ENCODE peak calls at places on chromosomes 12 and 14, in six cellular contexts. O, B, X, N, Y and U are unnamed samples.

GRCh38 chr12:130335517-130336392 is 1.9 kb upstream of the PIWIL1 start:
- DNase-seq in X (peak), B (no peak), Y (peak), O (peak), N (peak), U (no peak)

GRCh38 chr12:51070004-51070403 is 13.4 kb downstream of the CSRNP2 start:
- DNase-seq in Y (peak), N (peak), B (no peak), X (peak), O (no peak), U (no peak)

GRCh38 chr12:6178981-6179761 is 21.0 kb upstream of the CD9 start:
- DNase-seq in X (no peak), Y (peak), O (no peak), N (no peak), B (no peak), U (no peak)

GRCh38 chr14:57199911-57200310 is 68.8 kb downstream of the EXOC5 start:
- DNase-seq in Y (peak), X (no peak), B (no peak), O (no peak), N (peak), U (no peak)

GRCh38 chr12:51661836-51662235 is 70.8 kb downstream of the SCN8A start:
- DNase-seq in Y (no peak), B (no peak), N (no peak), O (no peak), X (no peak), U (peak)

GRCh38 chr14:34875031-34875922 is at the start of gene BAZ1A:
- DNase-seq in X (peak), Y (peak), B (no peak), O (peak), N (peak), U (peak)

GRCh38 chr14:64510825-64511679 is 6.5 kb downstream of the ZBTB1 start:
- DNase-seq in B (peak), O (peak), N (peak), Y (peak), X (peak), U (peak)

GRCh38 chr12:52522346-52523011 is 2.3 kb upstream of the KRT5 start:
- DNase-seq in Y (peak), N (peak), O (no peak), X (no peak), B (no peak), U (no peak)

GRCh38 chr12:92779902-92780301 is 77.1 kb downstream of the PLEKHG7 start:
- DNase-seq in Y (peak), N (no peak), X (no peak), O (no peak), B (no peak), U (no peak)

GRCh38 chr12:67426067-67426466 is 156.9 kb downstream of the CAND1 start:
- DNase-seq in O (no peak), B (no peak), X (no peak), N (peak), Y (peak), U (no peak)

GRCh38 chr12:131621701-131622421 is 89.0 kb upstream of the SFSWAP start:
- DNase-seq in X (no peak), Y (peak), O (no peak), N (peak), B (no peak), U (peak)

GRCh38 chr14:75361751-75362433 is 65.9 kb upstream of the JDP2 start:
- DNase-seq in N (no peak), Y (peak), X (no peak), B (no peak), O (no peak), U (no peak)

GRCh38 chr14:96150214-96150613 is 54.4 kb upstream of the BDKRB2 start:
- DNase-seq in Y (no peak), X (no peak), O (no peak), B (no peak), N (no peak), U (no peak)

GRCh38 chr12:32230607-32230982 is 123.9 kb downstream of the BICD1 start:
- DNase-seq in N (no peak), B (no peak), X (no peak), O (peak), Y (no peak), U (peak)

GRCh38 chr12:83015390-83016225 is 328.9 kb downstream of the TMTC2 start:
- DNase-seq in O (no peak), Y (peak), N (no peak), X (no peak), B (no peak), U (no peak)

GRCh38 chr12:64665506-64665905 is 55.2 kb downstream of the RASSF3 start:
- DNase-seq in N (peak), O (no peak), B (peak), Y (peak), X (no peak), U (no peak)

GRCh38 chr14:78319411-78319810 is 149.2 kb downstream of the NRXN3 start:
- DNase-seq in O (no peak), X (no peak), Y (no peak), B (no peak), N (no peak), U (no peak)

GRCh38 chr12:93550748-93551611 is 21.5 kb upstream of the SOCS2 start:
- DNase-seq in B (no peak), X (no peak), N (no peak), O (no peak), Y (no peak), U (no peak)

GRCh38 chr14:20460458-20461229 is 590 bp downstream of the PIP4P1 start:
- DNase-seq in X (peak), N (no peak), Y (no peak), O (peak), B (peak), U (peak)

GRCh38 chr14:24132061-24132685 is 1.7 kb downstream of the FITM1 start:
- DNase-seq in Y (no peak), N (no peak), O (no peak), X (no peak), B (no peak), U (no peak)

GRCh38 chr12:19031032-19031431 is 98.5 kb upstream of the PLEKHA5 start:
- DNase-seq in X (no peak), Y (peak), B (no peak), N (peak), O (no peak), U (no peak)

GRCh38 chr12:7160183-7160582 is 29.3 kb upstream of the PEX5 start:
- DNase-seq in Y (no peak), X (no peak), N (no peak), B (no peak), O (no peak), U (no peak)

GRCh38 chr14:23351681-23352505 is 794 bp downstream of the SLC22A17 start:
- DNase-seq in O (peak), N (no peak), X (peak), B (peak), Y (no peak), U (peak)

GRCh38 chr14:104665092-104665662 is 24.2 kb upstream of the INF2 start:
- DNase-seq in B (no peak), N (no peak), X (no peak), Y (peak), O (no peak), U (no peak)

GRCh38 chr14:56181666-56182065 is 63.5 kb downstream of the PELI2 start:
- DNase-seq in B (no peak), N (peak), Y (no peak), X (no peak), O (no peak), U (no peak)

GRCh38 chr14:24673534-24674203 is 39.7 kb upstream of the GZMB start:
- DNase-seq in N (peak), B (no peak), X (no peak), O (no peak), Y (no peak), U (no peak)

GRCh38 chr12:26150737-26151450 is 26.1 kb upstream of the BHLHE41 start:
- DNase-seq in X (no peak), O (no peak), B (no peak), Y (peak), N (no peak), U (no peak)

GRCh38 chr12:91326043-91327027 is 143.7 kb upstream of the DCN start:
- DNase-seq in B (peak), Y (peak), O (peak), N (peak), X (peak), U (no peak)

GRCh38 chr14:40188006-40188405 is 755.8 kb upstream of the FBXO33 start:
- DNase-seq in X (no peak), O (no peak), B (no peak), Y (no peak), N (no peak), U (no peak)

GRCh38 chr14:53060046-53060445 is 93.1 kb downstream of the DDHD1 start:
- DNase-seq in X (no peak), Y (peak), B (no peak), O (no peak), N (peak), U (no peak)

GRCh38 chr12:99658950-99659349 is 11.4 kb downstream of the GARIN6 start:
- DNase-seq in B (no peak), O (no peak), Y (peak), N (peak), X (no peak), U (no peak)
- TF ChIP-seq CTCF in B (no peak), O (no peak), Y (no peak), N (no peak), X (no peak), U (no peak)

GRCh38 chr12:59444932-59445331 is 150.9 kb upstream of the SLC16A7 start:
- DNase-seq in X (peak), N (peak), Y (peak), B (peak), O (peak), U (no peak)
- TF ChIP-seq CTCF in X (no peak), N (peak), Y (peak), B (no peak), O (peak), U (no peak)

DNA sequence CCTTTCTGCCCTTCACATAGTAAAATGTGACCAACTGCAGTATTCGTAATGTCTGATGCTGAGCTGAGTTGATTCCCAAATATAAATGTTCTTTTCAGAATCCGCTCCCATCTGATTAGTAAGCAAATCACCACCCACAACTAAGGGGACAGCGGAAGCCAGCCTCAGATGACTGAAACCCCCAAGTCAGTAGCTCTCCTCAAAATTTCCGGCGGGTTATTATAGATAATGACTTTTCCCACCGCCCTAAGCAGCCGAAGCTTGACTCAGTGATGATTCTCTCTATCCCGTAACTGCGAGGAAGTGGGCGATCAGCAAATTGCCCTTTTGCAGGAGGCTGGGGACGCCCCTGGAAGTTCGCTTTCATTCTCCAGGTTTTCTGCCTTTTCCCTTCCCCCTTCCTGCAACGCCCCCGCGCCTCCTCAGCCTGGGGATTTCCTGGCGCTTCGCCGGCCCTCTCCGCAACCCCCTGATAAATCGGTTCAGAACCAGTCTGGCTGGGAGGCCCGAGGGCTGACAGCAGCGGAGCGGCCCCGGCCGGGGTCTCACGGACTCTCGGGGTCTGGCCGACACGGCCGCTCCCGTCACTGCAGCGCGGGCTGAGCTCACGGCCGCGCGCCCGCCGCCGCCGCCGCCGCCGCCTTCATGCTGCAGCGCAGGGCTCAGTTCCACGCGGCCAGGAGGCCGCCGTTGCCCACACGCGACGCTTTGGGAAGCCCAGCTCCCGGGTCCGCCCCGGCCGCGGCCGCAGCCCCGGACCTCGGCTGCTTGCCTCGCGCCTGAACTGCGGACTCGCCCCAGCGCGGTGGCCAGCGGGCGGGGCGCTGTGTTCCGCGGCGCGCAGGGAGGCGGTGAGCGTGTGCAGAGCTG is at the start of gene LRFN5:
- DNase-seq in X (no peak), N (no peak), O (peak), Y (peak), B (peak), U (peak)
- TF ChIP-seq CTCF in X (no peak), N (no peak), O (no peak), Y (no peak), B (no peak), U (no peak)

GRCh38 chr12:107931761-107932160 is 157.3 kb downstream of the ASCL4 start:
- DNase-seq in O (no peak), B (no peak), N (no peak), Y (no peak), X (no peak), U (no peak)

GRCh38 chr12:107925125-107925524 is 150.6 kb downstream of the ASCL4 start:
- DNase-seq in Y (no peak), O (no peak), B (no peak), N (no peak), X (no peak), U (no peak)

DNA sequence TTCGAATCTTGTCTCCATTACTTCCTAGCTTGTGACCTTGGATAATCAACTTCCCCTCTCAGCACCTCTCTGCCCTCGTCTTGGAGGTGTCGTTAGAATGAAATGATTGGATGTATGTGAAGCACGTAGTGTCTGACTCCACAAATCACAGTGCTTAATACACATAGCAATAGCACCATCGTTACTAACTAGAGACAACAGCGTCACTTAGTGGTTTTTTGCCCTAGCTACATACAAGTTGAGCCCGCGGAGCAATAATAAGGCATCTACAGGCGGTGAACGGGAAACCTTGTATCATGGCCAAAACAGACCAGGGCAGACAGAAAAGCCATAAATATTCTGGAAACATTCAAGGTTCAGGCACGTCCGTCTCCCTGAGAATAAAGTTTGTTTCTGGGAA is 154.9 kb downstream of the ASCL4 start:
- DNase-seq in Y (peak), N (peak), O (peak), B (no peak), X (peak), U (no peak)
- TF ChIP-seq CTCF in Y (peak), N (peak), O (peak), B (no peak), X (peak), U (no peak)